ENCODE peak calls at places on chromosomes 4 and X, in ten cellular contexts. One of them, this sample, is unnamed.

GRCh38 chr4:111494471-111494870 is 650.8 kb upstream of the FAM241A start:
- DNase-seq in IMR-90: peak; percentile 13
- DNase-seq in hepatic stellate cell: no peak
- DNase-seq in DMS53: no peak
- DNase-seq in amygdala: no peak
- DNase-seq in AML-193: no peak
- DNase-seq in body of pancreas: no peak
- DNase-seq in NCI-H774: no peak
- DNase-seq in fibroblast of pulmonary artery: peak; percentile 22
- DNase-seq in lower leg skin: no peak
- DNase-seq in this sample: no peak

GRCh38 chr4:5322321-5322720 is 271.0 kb downstream of the STK32B start:
- DNase-seq in IMR-90: peak; percentile 4
- DNase-seq in hepatic stellate cell: no peak
- DNase-seq in DMS53: no peak
- DNase-seq in amygdala: no peak
- DNase-seq in AML-193: no peak
- DNase-seq in body of pancreas: no peak
- DNase-seq in NCI-H774: no peak
- DNase-seq in fibroblast of pulmonary artery: no peak
- DNase-seq in lower leg skin: no peak
- DNase-seq in this sample: no peak

GRCh38 chr4:172998527-172999469 is 169.8 kb upstream of the GALNT7 start:
- DNase-seq in IMR-90: peak; percentile 79
- DNase-seq in hepatic stellate cell: peak; percentile 29
- DNase-seq in DMS53: peak; percentile 20
- DNase-seq in amygdala: no peak
- DNase-seq in AML-193: peak; percentile 79
- DNase-seq in body of pancreas: no peak
- DNase-seq in NCI-H774: no peak
- DNase-seq in fibroblast of pulmonary artery: peak; percentile 92
- DNase-seq in lower leg skin: no peak
- DNase-seq in this sample: no peak

GRCh38 chrX:13283512-13283911 is 36.3 kb downstream of the ATXN3L start:
- DNase-seq in IMR-90: no peak
- DNase-seq in hepatic stellate cell: no peak
- DNase-seq in DMS53: no peak
- DNase-seq in amygdala: no peak
- DNase-seq in AML-193: no peak
- DNase-seq in body of pancreas: no peak
- DNase-seq in NCI-H774: no peak
- DNase-seq in fibroblast of pulmonary artery: peak; percentile 55
- DNase-seq in lower leg skin: no peak
- DNase-seq in this sample: no peak

GRCh38 chr4:140865253-140865652 is 109.1 kb upstream of the TBC1D9 start:
- DNase-seq in IMR-90: no peak
- DNase-seq in hepatic stellate cell: no peak
- DNase-seq in DMS53: no peak
- DNase-seq in amygdala: no peak
- DNase-seq in AML-193: no peak
- DNase-seq in body of pancreas: no peak
- DNase-seq in NCI-H774: no peak
- DNase-seq in fibroblast of pulmonary artery: no peak
- DNase-seq in lower leg skin: no peak
- DNase-seq in this sample: no peak

GRCh38 chrX:113644426-113644825 is 803.8 kb upstream of the AMOT start:
- DNase-seq in IMR-90: no peak
- DNase-seq in hepatic stellate cell: no peak
- DNase-seq in DMS53: no peak
- DNase-seq in amygdala: no peak
- DNase-seq in AML-193: no peak
- DNase-seq in body of pancreas: no peak
- DNase-seq in NCI-H774: no peak
- DNase-seq in fibroblast of pulmonary artery: peak; percentile 0
- DNase-seq in lower leg skin: no peak
- DNase-seq in this sample: no peak

GRCh38 chr4:74474345-74475099 is 29.6 kb downstream of the AREG start:
- DNase-seq in IMR-90: peak; percentile 77
- DNase-seq in hepatic stellate cell: peak; percentile 4
- DNase-seq in DMS53: no peak
- DNase-seq in amygdala: no peak
- DNase-seq in AML-193: no peak
- DNase-seq in body of pancreas: peak; percentile 62
- DNase-seq in NCI-H774: no peak
- DNase-seq in fibroblast of pulmonary artery: peak; percentile 48
- DNase-seq in lower leg skin: no peak
- DNase-seq in this sample: no peak

GRCh38 chr4:174284181-174284886 is 623 bp downstream of the CEP44 start:
- DNase-seq in IMR-90: peak; percentile 71
- DNase-seq in hepatic stellate cell: peak; percentile 67
- DNase-seq in DMS53: peak; percentile 74
- DNase-seq in amygdala: no peak
- DNase-seq in AML-193: peak; percentile 30
- DNase-seq in body of pancreas: no peak
- DNase-seq in NCI-H774: no peak
- DNase-seq in fibroblast of pulmonary artery: peak; percentile 75
- DNase-seq in lower leg skin: no peak
- DNase-seq in this sample: no peak

GRCh38 chr4:65600656-65601055 is 69.6 kb downstream of the EPHA5 start:
- DNase-seq in IMR-90: no peak
- DNase-seq in hepatic stellate cell: no peak
- DNase-seq in DMS53: no peak
- DNase-seq in amygdala: no peak
- DNase-seq in AML-193: no peak
- DNase-seq in body of pancreas: no peak
- DNase-seq in NCI-H774: no peak
- DNase-seq in fibroblast of pulmonary artery: no peak
- DNase-seq in lower leg skin: no peak
- DNase-seq in this sample: no peak

GRCh38 chr4:83639849-83640493 is 104.1 kb downstream of the GPAT3 start:
- DNase-seq in IMR-90: peak; percentile 80
- DNase-seq in hepatic stellate cell: peak; percentile 62
- DNase-seq in DMS53: peak; percentile 70
- DNase-seq in amygdala: no peak
- DNase-seq in AML-193: peak; percentile 48
- DNase-seq in body of pancreas: peak; percentile 71
- DNase-seq in NCI-H774: no peak
- DNase-seq in fibroblast of pulmonary artery: peak; percentile 90
- DNase-seq in lower leg skin: peak; percentile 74
- DNase-seq in this sample: peak; percentile 57

This sample was measured in DND-41.